ENCODE peak calls at places on chromosomes 12 and 14, in four cellular contexts. W is NCI-H1694 treated with DMSO at 0.1 percent for 48 hours, Q is hepatocyte, I is NCI-H526. H is an unnamed sample.

GRCh38 chr12:16670456-16671050 is 64.6 kb upstream of the LMO3 start:
- DNase-seq in W (no peak), I (no peak), Q (no peak), H (no peak)

GRCh38 chr12:62813031-62813829 is 121.7 kb downstream of the PPM1H start:
- DNase-seq in W (no peak), Q (peak), I (no peak), H (peak)

GRCh38 chr14:77598366-77599050 is 17.9 kb downstream of the SPTLC2 start:
- DNase-seq in I (no peak), W (no peak), Q (no peak), H (peak)

GRCh38 chr12:30797689-30798088 is 42.9 kb upstream of the CAPRIN2 start:
- DNase-seq in Q (no peak), W (no peak), I (no peak), H (no peak)

GRCh38 chr12:2615665-2616387 is 178.9 kb upstream of the FKBP4 start:
- DNase-seq in I (no peak), Q (peak), W (peak), H (no peak)

GRCh38 chr12:19588944-19589343 is 149.7 kb downstream of the AEBP2 start:
- DNase-seq in W (no peak), Q (no peak), I (no peak), H (no peak)

GRCh38 chr12:46159239-46159901 is 109.5 kb downstream of the SLC38A1 start:
- DNase-seq in Q (no peak), W (no peak), I (no peak), H (no peak)

GRCh38 chr12:28489256-28489655 is 299.0 kb downstream of the CCDC91 start:
- DNase-seq in Q (no peak), I (no peak), W (no peak), H (no peak)

GRCh38 chr12:109670647-109671046 is 43.0 kb upstream of the FAM222A start:
- DNase-seq in I (no peak), W (peak), Q (no peak), H (no peak)

GRCh38 chr14:103522028-103522581 is 525 bp downstream of the CKB start:
- DNase-seq in W (peak), I (peak), Q (no peak), H (no peak)

GRCh38 chr12:94704452-94704871 is 54.1 kb upstream of the TMCC3 start:
- DNase-seq in I (no peak), Q (peak), W (no peak), H (peak)

GRCh38 chr14:24456980-24457379 is 14.4 kb upstream of the SDR39U1 start:
- DNase-seq in I (no peak), W (no peak), Q (no peak), H (no peak)

GRCh38 chr12:38155020-38155395 is 161.6 kb upstream of the ALG10B start:
- DNase-seq in W (no peak), I (no peak), Q (no peak), H (no peak)

GRCh38 chr14:22598896-22599244 is 770 bp downstream of the ABHD4 start:
- DNase-seq in I (peak), Q (peak), W (no peak), H (peak)

GRCh38 chr12:89936631-89937030 is 228.0 kb upstream of the ATP2B1 start:
- DNase-seq in W (peak), I (peak), Q (no peak), H (no peak)

GRCh38 chr12:57455374-57456144 is 452 bp downstream of the INHBE start:
- DNase-seq in Q (no peak), I (peak), W (no peak), H (no peak)

GRCh38 chr14:81345781-81346180 is 54.3 kb downstream of the STON2 start:
- DNase-seq in Q (no peak), I (no peak), W (no peak), H (no peak)

GRCh38 chr12:131130311-131130911 is 176.7 kb downstream of the ADGRD1 start:
- DNase-seq in Q (no peak), W (no peak), I (no peak), H (no peak)